ENCODE peak calls at places on chromosomes 13 and 19, in five cellular contexts. E is right lobe of liver, B is vagina, C is endothelial cell of umbilical vein, X is IMR-90. P is an unnamed sample.

GRCh38 chr19:11418518-11419506 is at the start of gene RGL3:
- DNase-seq in E (peak; percentile 81), C (no peak), X (no peak), B (no peak), P (peak; percentile 82)

GRCh38 chr19:43438291-43439162 is 23.8 kb downstream of the TEX101 start:
- DNase-seq in B (no peak), X (peak; percentile 67), E (no peak), C (no peak), P (no peak)

GRCh38 chr13:23902975-23903905 is 5.9 kb upstream of the C1QTNF9B start:
- DNase-seq in X (no peak), B (no peak), C (no peak), E (no peak), P (no peak)

GRCh38 chr13:96020155-96020575 is 33.0 kb downstream of the UGGT2 start:
- DNase-seq in E (no peak), X (peak; percentile 67), B (no peak), C (peak; percentile 77), P (no peak)

GRCh38 chr19:5617080-5617479 is 5.5 kb downstream of the SAFB2 start:
- DNase-seq in B (no peak), X (no peak), E (no peak), C (no peak), P (no peak)

GRCh38 chr13:80400164-80400767 is 59.3 kb upstream of the SPRY2 start:
- DNase-seq in E (no peak), B (no peak), X (no peak), C (no peak), P (no peak)

GRCh38 chr19:23283925-23284324 is 33.7 kb upstream of the ZNF724 start:
- DNase-seq in E (no peak), C (peak; percentile 4), B (no peak), X (peak; percentile 30), P (no peak)

GRCh38 chr19:48501961-48502719 is 9.5 kb downstream of the LMTK3 start:
- DNase-seq in B (no peak), X (no peak), C (no peak), E (peak; percentile 65), P (peak; percentile 88)

GRCh38 chr19:739998-740715 is 10.8 kb upstream of the MISP start:
- DNase-seq in X (no peak), C (no peak), E (no peak), B (no peak), P (no peak)

GRCh38 chr13:108877300-108877699 is 247.9 kb downstream of the MYO16 start:
- DNase-seq in E (no peak), X (peak; percentile 51), C (no peak), B (no peak), P (no peak)

GRCh38 chr13:98613591-98613990 is 36.7 kb upstream of the STK24 start:
- DNase-seq in C (no peak), E (no peak), B (no peak), X (no peak), P (no peak)

GRCh38 chr13:93244918-93245280 is 18.3 kb downstream of the GPC6 start:
- DNase-seq in X (peak; percentile 38), B (no peak), E (no peak), C (no peak), P (no peak)

GRCh38 chr13:109402976-109403375 is 383.4 kb downstream of the IRS2 start:
- DNase-seq in B (no peak), X (no peak), E (peak; percentile 89), C (no peak), P (no peak)

GRCh38 chr13:113178896-113179167 is 20.4 kb downstream of the PROZ start:
- DNase-seq in X (no peak), E (no peak), B (no peak), C (no peak), P (no peak)

GRCh38 chr13:36436811-36437210 is 4.5 kb downstream of the CCNA1 start:
- DNase-seq in C (no peak), X (no peak), B (no peak), E (no peak), P (no peak)

GRCh38 chr13:22451345-22451744 is 729.4 kb upstream of the SGCG start:
- DNase-seq in B (no peak), C (no peak), X (no peak), E (no peak), P (no peak)

GRCh38 chr13:109785141-109785891 is 1.1 kb downstream of the IRS2 start:
- DNase-seq in E (peak; percentile 66), C (peak; percentile 44), X (peak; percentile 57), B (no peak), P (peak; percentile 92)

GRCh38 chr13:77345150-77345780 is 18.4 kb upstream of the MYCBP2 start:
- DNase-seq in X (no peak), C (no peak), B (no peak), E (no peak), P (no peak)

GRCh38 chr19:41997121-41997850 is 3.3 kb upstream of the ATP1A3 start:
- DNase-seq in B (no peak), X (peak; percentile 22), C (no peak), E (no peak), P (no peak)

GRCh38 chr13:19864018-19864338 is 529 bp upstream of the ZMYM5 start:
- DNase-seq in B (no peak), X (no peak), E (peak; percentile 78), C (peak; percentile 85), P (no peak)

GRCh38 chr19:48551437-48552302 is at the start of gene SULT2B1:
- DNase-seq in C (no peak), B (no peak), E (no peak), X (no peak), P (no peak)

GRCh38 chr13:113905018-113905417 is 41.1 kb upstream of the GAS6 start:
- DNase-seq in X (no peak), C (no peak), B (peak; percentile 70), E (no peak), P (no peak)

GRCh38 chr19:5564930-5565329 is 2.8 kb downstream of the TINCR start:
- DNase-seq in X (no peak), B (no peak), E (no peak), C (no peak), P (no peak)

GRCh38 chr13:72198042-72198441 is 331.0 kb upstream of the DACH1 start:
- DNase-seq in E (no peak), X (no peak), B (no peak), C (no peak), P (no peak)

GRCh38 chr13:72198967-72199601 is 332.1 kb upstream of the DACH1 start:
- DNase-seq in E (no peak), C (no peak), B (no peak), X (no peak), P (no peak)

GRCh38 chr13:72194531-72194930 is 327.5 kb upstream of the DACH1 start:
- DNase-seq in E (no peak), C (peak; percentile 43), B (no peak), X (no peak), P (no peak)

GRCh38 chr13:72199640-72200039 is 332.6 kb upstream of the DACH1 start:
- DNase-seq in E (no peak), X (no peak), C (no peak), B (no peak), P (no peak)

DNA sequence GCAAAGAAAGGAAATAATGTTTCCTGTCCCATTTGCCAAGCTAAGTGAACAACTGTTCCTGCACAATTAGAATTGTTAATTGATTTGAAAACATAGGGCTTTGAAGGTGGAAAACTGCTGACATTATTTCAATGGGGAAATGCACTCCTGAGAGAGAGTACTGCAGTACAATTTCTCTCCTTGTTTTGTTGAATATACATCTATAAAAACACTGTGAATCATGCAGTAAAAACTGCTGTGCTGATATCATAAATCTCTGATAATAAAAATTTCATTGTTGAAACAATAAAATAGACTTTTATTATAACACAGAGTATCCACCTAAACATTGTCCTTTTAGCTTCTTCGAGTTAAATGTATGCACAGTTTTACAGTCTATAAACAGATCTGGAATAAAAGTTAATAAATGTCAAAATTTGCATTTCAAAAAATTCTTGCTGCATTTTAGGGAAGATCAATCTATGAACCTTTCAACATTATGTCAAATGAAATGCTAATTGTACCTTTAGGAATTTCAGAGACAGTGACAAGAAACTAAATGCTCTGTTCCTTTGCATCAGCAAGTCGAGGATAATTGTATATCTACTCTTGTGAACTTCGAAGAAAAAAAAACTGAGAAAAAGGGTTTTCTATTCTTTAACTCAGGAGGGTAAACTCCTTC is 328.2 kb upstream of the DACH1 start:
- DNase-seq in X (no peak), B (no peak), E (no peak), C (no peak), P (no peak)
- H3K4me3 ChIP-seq in X (no peak overlapping the region), B (no peak overlapping the region), E (no peak overlapping the region), C (no peak overlapping the region), P (no peak overlapping the region)

GRCh38 chr19:14138576-14139265 is 2.3 kb upstream of the ASF1B start:
- DNase-seq in E (no peak), X (peak; percentile 78), C (peak; percentile 35), B (no peak), P (no peak)

GRCh38 chr19:14136509-14137281 is at the start of gene ASF1B:
- DNase-seq in X (peak; percentile 100), B (peak; percentile 99), E (peak; percentile 99), C (peak; percentile 100), P (peak; percentile 99)

GRCh38 chr19:14135985-14136508 is 342 bp downstream of the ASF1B start:
- DNase-seq in C (no peak), X (no peak), E (no peak), B (no peak), P (no peak)

GRCh38 chr19:14139944-14140343 is 3.6 kb upstream of the ASF1B start:
- DNase-seq in X (no peak), E (no peak), B (no peak), C (no peak), P (no peak)

DNA sequence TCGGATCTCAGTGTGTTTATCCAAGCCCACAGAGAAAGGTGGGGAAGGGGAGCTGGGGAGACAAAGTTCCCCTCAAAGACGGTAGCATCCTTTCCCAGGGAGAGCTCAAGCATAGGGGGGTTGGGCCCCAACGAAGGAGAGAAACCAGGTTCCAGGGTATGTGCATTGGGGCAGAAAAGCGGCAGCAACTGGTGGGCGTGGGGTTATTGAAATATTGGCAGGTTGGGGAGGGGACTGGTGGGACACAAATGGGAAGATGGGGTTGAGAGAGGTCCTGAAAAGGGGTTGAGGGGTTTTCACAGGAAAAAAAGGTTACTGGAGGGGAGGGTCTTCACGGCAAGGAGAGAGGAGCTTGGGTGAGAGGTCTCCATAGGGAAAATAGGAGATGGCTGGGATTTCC is 1.0 kb downstream of the ASF1B start:
- DNase-seq in X (no peak), E (no peak), B (no peak), C (no peak), P (no peak)
- H3K4me3 ChIP-seq in X (no peak overlapping the region), E (no peak overlapping the region), B (no peak overlapping the region), C (peak overlapping the region; percentile 67), P (peak overlapping the region; percentile 66)

GRCh38 chr19:13506550-13506878 is 235 bp upstream of the CACNA1A start:
- DNase-seq in B (no peak), X (peak; percentile 54), E (no peak), C (no peak), P (no peak)
- H3K4me3 ChIP-seq in B (no peak overlapping the region), X (peak overlapping the region; percentile 74), E (no peak overlapping the region), C (no peak overlapping the region), P (no peak overlapping the region)

GRCh38 chr13:27822258-27822872 is 30.1 kb downstream of the GSX1 start:
- DNase-seq in X (no peak), E (no peak), B (no peak), C (peak; percentile 6), P (no peak)
- H3K4me3 ChIP-seq in X (no peak overlapping the region), E (no peak overlapping the region), B (no peak overlapping the region), C (no peak overlapping the region), P (no peak overlapping the region)

GRCh38 chr13:25059166-25059565 is 36.8 kb upstream of the PABPC3 start:
- DNase-seq in C (no peak), X (no peak), E (no peak), B (no peak), P (no peak)
- H3K4me3 ChIP-seq in C (no peak overlapping the region), X (no peak overlapping the region), E (no peak overlapping the region), B (no peak overlapping the region), P (no peak overlapping the region)

P was measured in spleen.